ENCODE peak calls at places on chromosomes 5 and 9, in six cellular contexts. N is activated naive CD4-positive, alpha-beta T cell; T is body of pancreas; J is chondrocyte; Q is RPMI7951; G is ELR. W is an unnamed sample.

GRCh38 chr5:177552839-177553455 is 1.4 kb downstream of the FAM193B start:
- DNase-seq in Q (peak), T (no peak), G (peak), J (no peak), N (no peak), W (no peak)

GRCh38 chr5:16679863-16680262 is 63.1 kb upstream of the RETREG1 start:
- DNase-seq in J (no peak), N (no peak), T (no peak), Q (no peak), G (no peak), W (no peak)

GRCh38 chr5:83895860-83896259 is 175.2 kb upstream of the HAPLN1 start:
- DNase-seq in Q (peak), T (no peak), N (no peak), J (no peak), G (peak), W (no peak)

GRCh38 chr9:70411930-70412677 is 2.4 kb downstream of the KLF9 start:
- DNase-seq in Q (peak), J (no peak), N (peak), T (peak), G (peak), W (no peak)

GRCh38 chr9:95422650-95423049 is 94.1 kb downstream of the PTCH1 start:
- DNase-seq in Q (no peak), J (no peak), N (no peak), G (no peak), T (no peak), W (no peak)

GRCh38 chr9:134972140-134972539 is 54.4 kb upstream of the FCN1 start:
- DNase-seq in N (no peak), G (no peak), T (no peak), J (peak), Q (no peak), W (no peak)

GRCh38 chr5:134003957-134004625 is 684 bp downstream of the VDAC1 start:
- DNase-seq in G (peak), Q (peak), J (peak), T (peak), N (peak), W (no peak)

GRCh38 chr9:123084256-123084655 is 50.8 kb downstream of the GPR21 start:
- DNase-seq in G (no peak), J (no peak), T (no peak), N (no peak), Q (no peak), W (no peak)

GRCh38 chr9:8539681-8540197 is 740.2 kb upstream of the DMAC1 start:
- DNase-seq in T (no peak), G (no peak), N (no peak), Q (no peak), J (no peak), W (no peak)

GRCh38 chr5:139768802-139769465 is 26.7 kb upstream of the PSD2 start:
- DNase-seq in J (no peak), N (no peak), G (peak), Q (no peak), T (no peak), W (no peak)

GRCh38 chr5:82422751-82423181 is 144.6 kb upstream of the RPS23 start:
- DNase-seq in N (no peak), Q (no peak), J (no peak), G (no peak), T (no peak), W (no peak)

GRCh38 chr5:147963948-147964693 is 57.8 kb upstream of the C5orf46 start:
- DNase-seq in T (no peak), G (no peak), J (no peak), N (no peak), Q (no peak), W (no peak)

GRCh38 chr9:100690438-100690837 is 112.6 kb downstream of the CAVIN4 start:
- DNase-seq in G (no peak), J (no peak), N (no peak), Q (peak), T (no peak), W (no peak)

GRCh38 chr5:163409384-163409783 is 28.0 kb upstream of the CCNG1 start:
- DNase-seq in N (no peak), T (no peak), J (no peak), Q (no peak), G (no peak), W (no peak)

GRCh38 chr5:173020154-173020581 is 36.0 kb upstream of the CREBRF start:
- DNase-seq in G (no peak), N (no peak), Q (no peak), J (no peak), T (no peak), W (no peak)

GRCh38 chr5:43174586-43174985 is 17.4 kb upstream of the NIM1K start:
- DNase-seq in G (no peak), N (no peak), T (no peak), J (no peak), Q (no peak), W (no peak)

GRCh38 chr5:168600409-168600808 is 21.2 kb upstream of the PANK3 start:
- DNase-seq in J (no peak), Q (peak), T (no peak), N (no peak), G (no peak), W (no peak)

GRCh38 chr5:122766130-122766529 is 8.8 kb upstream of the SNX2 start:
- DNase-seq in J (no peak), Q (no peak), N (no peak), T (no peak), G (no peak), W (no peak)

GRCh38 chr5:141683596-141684161 is 1.6 kb upstream of the ARAP3 start:
- DNase-seq in G (no peak), J (no peak), N (no peak), T (no peak), Q (peak), W (no peak)

GRCh38 chr5:78003914-78004313 is 227.8 kb upstream of the TBCA start:
- DNase-seq in G (peak), T (no peak), J (no peak), N (no peak), Q (no peak), W (no peak)

GRCh38 chr9:34442770-34443169 is 15.6 kb downstream of the FAM219A start:
- DNase-seq in N (no peak), G (no peak), T (no peak), Q (no peak), J (no peak), W (no peak)

GRCh38 chr5:63346451-63346850 is 615.8 kb downstream of the HTR1A start:
- DNase-seq in T (no peak), G (no peak), Q (no peak), J (no peak), N (no peak), W (no peak)

GRCh38 chr9:7976167-7976755 is 176.7 kb upstream of the DMAC1 start:
- DNase-seq in T (no peak), G (no peak), Q (no peak), N (no peak), J (no peak), W (no peak)

GRCh38 chr9:35760651-35761050 is 6.6 kb upstream of the MSMP start:
- DNase-seq in J (no peak), T (no peak), Q (peak), G (no peak), N (no peak), W (no peak)

GRCh38 chr9:81028504-81028903 is 660.8 kb downstream of the TLE1 start:
- DNase-seq in N (no peak), T (no peak), G (peak), Q (peak), J (no peak), W (no peak)

GRCh38 chr5:155103164-155103563 is 89.6 kb downstream of the KIF4B start:
- DNase-seq in N (no peak), G (peak), Q (peak), T (no peak), J (no peak), W (no peak)

GRCh38 chr5:61450880-61451279 is 118.8 kb downstream of the ZSWIM6 start:
- DNase-seq in J (no peak), N (no peak), Q (peak), T (peak), G (peak), W (no peak)

GRCh38 chr9:93096131-93096802 is at the start of gene CARD19:
- DNase-seq in T (peak), Q (peak), G (peak), J (peak), N (no peak), W (no peak)

GRCh38 chr5:33850100-33850594 is 41.6 kb downstream of the ADAMTS12 start:
- DNase-seq in J (no peak), Q (peak), N (no peak), G (peak), T (no peak), W (no peak)

W was measured in NCI-H2227 treated with DMSO at 0.1 percent for 48 hours.